ENCODE peak calls at places on chromosomes 5 and 9, in six cellular contexts. One of them, this sample, is unnamed.
A peak's percentile ranks its signal among the peaks of the same experiment; 100 is the strongest.

GRCh38 chr9:109115931-109116541 is 3.7 kb downstream of the TMEM245 start:
- DNase-seq in CD4-positive, alpha-beta T cell: no peak
- DNase-seq in fibroblast of lung: peak; percentile 51
- DNase-seq in right atrium auricular region: no peak
- DNase-seq in endothelial cell of umbilical vein: no peak
- DNase-seq in H1: no peak
- DNase-seq in this sample: no peak

GRCh38 chr5:141882594-141883183 is 4.5 kb upstream of the PCDH1 start:
- DNase-seq in right atrium auricular region: no peak
- DNase-seq in CD4-positive, alpha-beta T cell: no peak
- DNase-seq in H1: no peak
- DNase-seq in fibroblast of lung: no peak
- DNase-seq in endothelial cell of umbilical vein: no peak
- DNase-seq in this sample: no peak

GRCh38 chr5:17882760-17883488 is 248.7 kb downstream of the TAF11L14 start:
- DNase-seq in fibroblast of lung: no peak
- DNase-seq in H1: peak; percentile 13
- DNase-seq in right atrium auricular region: no peak
- DNase-seq in CD4-positive, alpha-beta T cell: no peak
- DNase-seq in endothelial cell of umbilical vein: no peak
- DNase-seq in this sample: no peak

GRCh38 chr5:132265336-132266030 is 8.0 kb downstream of the PDLIM4 start:
- DNase-seq in right atrium auricular region: peak; percentile 81
- DNase-seq in CD4-positive, alpha-beta T cell: no peak
- DNase-seq in H1: no peak
- DNase-seq in endothelial cell of umbilical vein: peak; percentile 98
- DNase-seq in fibroblast of lung: peak; percentile 94
- DNase-seq in this sample: peak; percentile 80

GRCh38 chr5:91221917-91222316 is 161.2 kb downstream of the ARRDC3 start:
- DNase-seq in fibroblast of lung: no peak
- DNase-seq in H1: no peak
- DNase-seq in endothelial cell of umbilical vein: no peak
- DNase-seq in right atrium auricular region: no peak
- DNase-seq in CD4-positive, alpha-beta T cell: no peak
- DNase-seq in this sample: peak; percentile 3

GRCh38 chr5:150299571-150300327 is 3.0 kb downstream of the ARSI start:
- DNase-seq in endothelial cell of umbilical vein: no peak
- DNase-seq in H1: no peak
- DNase-seq in CD4-positive, alpha-beta T cell: no peak
- DNase-seq in right atrium auricular region: no peak
- DNase-seq in fibroblast of lung: peak; percentile 76
- DNase-seq in this sample: no peak

GRCh38 chr5:150789943-150790611 is 11.5 kb downstream of the SMIM3 start:
- DNase-seq in CD4-positive, alpha-beta T cell: peak; percentile 48
- DNase-seq in endothelial cell of umbilical vein: peak; percentile 87
- DNase-seq in fibroblast of lung: peak; percentile 98
- DNase-seq in right atrium auricular region: peak; percentile 76
- DNase-seq in H1: no peak
- DNase-seq in this sample: peak; percentile 50

GRCh38 chr5:65961644-65962043 is 35.3 kb downstream of the ERBIN start:
- DNase-seq in fibroblast of lung: peak; percentile 57
- DNase-seq in CD4-positive, alpha-beta T cell: no peak
- DNase-seq in endothelial cell of umbilical vein: peak; percentile 22
- DNase-seq in H1: no peak
- DNase-seq in right atrium auricular region: no peak
- DNase-seq in this sample: no peak

GRCh38 chr5:173834070-173834771 is 53.9 kb upstream of the CPEB4 start:
- DNase-seq in right atrium auricular region: no peak
- DNase-seq in endothelial cell of umbilical vein: no peak
- DNase-seq in fibroblast of lung: no peak
- DNase-seq in CD4-positive, alpha-beta T cell: no peak
- DNase-seq in H1: no peak
- DNase-seq in this sample: no peak
- H3K27ac ChIP-seq in right atrium auricular region: no peak overlapping the region
- H3K27ac ChIP-seq in endothelial cell of umbilical vein: no peak overlapping the region
- H3K27ac ChIP-seq in fibroblast of lung: no peak overlapping the region
- H3K27ac ChIP-seq in CD4-positive, alpha-beta T cell: no peak overlapping the region
- H3K27ac ChIP-seq in H1: no peak overlapping the region
- H3K27ac ChIP-seq in this sample: no peak overlapping the region

DNA sequence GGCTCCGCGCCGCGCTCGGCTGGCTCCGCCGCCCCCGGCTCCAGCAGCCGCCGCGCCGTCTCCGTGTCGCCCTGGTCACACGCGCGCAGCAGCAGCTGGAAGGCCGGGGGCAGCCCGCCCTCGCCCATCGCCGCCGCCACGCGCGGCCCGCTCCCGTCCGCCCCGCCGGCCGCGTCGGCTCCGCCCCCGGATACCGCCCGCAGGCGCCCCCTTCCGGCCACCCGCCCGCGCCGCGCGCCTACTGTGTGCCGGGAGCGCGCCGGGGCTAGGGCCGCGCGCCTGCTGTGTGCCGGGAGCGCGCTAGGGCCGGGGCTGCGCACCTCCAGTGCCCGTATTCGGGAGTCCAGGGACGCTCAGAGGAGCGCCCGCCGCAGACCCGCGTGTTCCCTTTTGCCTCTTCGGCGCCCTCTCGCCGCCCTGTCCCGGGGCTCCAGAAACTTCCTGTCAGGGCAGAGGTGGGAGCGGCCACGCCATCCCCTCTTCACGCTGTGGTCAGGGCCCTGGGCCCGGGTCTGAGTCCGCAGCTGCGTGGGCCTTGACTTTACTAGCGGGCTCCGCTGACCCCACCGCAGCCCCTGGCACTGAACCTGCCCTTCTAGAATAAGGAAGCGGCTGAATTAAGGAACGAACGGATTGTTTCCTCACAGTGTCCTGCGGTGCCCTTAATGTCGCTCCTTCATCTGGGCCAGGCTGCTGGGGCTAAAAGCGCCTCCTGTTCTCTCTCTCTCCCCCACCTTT is at the start of gene ANKS6:
- DNase-seq in H1: no peak
- DNase-seq in endothelial cell of umbilical vein: peak; percentile 60
- DNase-seq in fibroblast of lung: peak; percentile 71
- DNase-seq in right atrium auricular region: peak; percentile 69
- DNase-seq in CD4-positive, alpha-beta T cell: peak; percentile 85
- DNase-seq in this sample: peak; percentile 76
- H3K27ac ChIP-seq in H1: no peak within 1 kb of the TSS
- H3K27ac ChIP-seq in endothelial cell of umbilical vein: peak within 1 kb of the TSS; percentile 32
- H3K27ac ChIP-seq in fibroblast of lung: no peak within 1 kb of the TSS
- H3K27ac ChIP-seq in right atrium auricular region: peak within 1 kb of the TSS; percentile 75
- H3K27ac ChIP-seq in CD4-positive, alpha-beta T cell: peak within 1 kb of the TSS; percentile 31
- H3K27ac ChIP-seq in this sample: peak within 1 kb of the TSS; percentile 64

DNA sequence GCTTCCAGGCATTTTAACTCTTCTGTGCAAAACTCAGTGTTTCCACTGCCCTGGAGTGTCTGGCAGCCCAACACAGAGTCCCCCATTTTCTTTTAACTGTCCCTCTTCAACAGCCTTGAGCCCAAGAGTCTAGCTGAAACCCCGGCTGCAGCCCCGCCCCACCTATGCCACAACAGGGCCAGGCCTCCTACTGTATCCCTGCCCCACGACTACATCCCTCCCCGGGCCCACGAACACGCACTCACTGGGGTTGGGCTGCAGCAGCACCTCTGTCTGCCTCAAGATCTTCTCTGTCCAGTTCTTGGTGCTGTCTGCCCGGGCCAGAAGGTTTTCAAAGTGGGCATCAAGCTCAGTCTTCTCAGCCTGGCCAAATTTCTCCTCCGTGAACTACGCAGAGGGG is 6.1 kb downstream of the SH3GLB2 start:
- DNase-seq in fibroblast of lung: no peak
- DNase-seq in right atrium auricular region: no peak
- DNase-seq in endothelial cell of umbilical vein: no peak
- DNase-seq in CD4-positive, alpha-beta T cell: no peak
- DNase-seq in H1: no peak
- DNase-seq in this sample: no peak
- H3K27ac ChIP-seq in fibroblast of lung: no peak overlapping the region
- H3K27ac ChIP-seq in right atrium auricular region: no peak overlapping the region
- H3K27ac ChIP-seq in endothelial cell of umbilical vein: no peak overlapping the region
- H3K27ac ChIP-seq in CD4-positive, alpha-beta T cell: no peak overlapping the region
- H3K27ac ChIP-seq in H1: no peak overlapping the region
- H3K27ac ChIP-seq in this sample: no peak overlapping the region

DNA sequence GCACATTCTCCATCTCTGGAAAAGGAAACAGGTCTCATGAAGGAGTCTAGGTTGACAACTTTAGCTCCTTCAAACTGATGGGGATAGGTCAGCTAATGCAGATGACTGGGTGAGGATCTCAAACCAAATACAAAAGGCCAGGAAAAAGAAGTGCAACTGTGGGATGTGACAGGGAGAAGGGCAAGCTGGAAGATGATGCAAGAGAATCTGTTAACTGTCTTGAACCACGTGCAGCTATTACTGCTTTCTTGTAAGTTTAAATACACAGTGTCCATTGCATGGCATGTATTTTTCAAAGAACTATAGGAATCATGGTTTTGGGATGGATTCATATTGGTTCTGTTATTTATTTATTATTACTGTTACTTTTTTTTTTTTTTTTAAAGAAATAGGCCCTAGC is 331.8 kb downstream of the NDUFS4 start:
- DNase-seq in fibroblast of lung: peak; percentile 46
- DNase-seq in right atrium auricular region: no peak
- DNase-seq in CD4-positive, alpha-beta T cell: no peak
- DNase-seq in H1: no peak
- DNase-seq in endothelial cell of umbilical vein: no peak
- DNase-seq in this sample: no peak
- H3K27ac ChIP-seq in fibroblast of lung: no peak overlapping the region
- H3K27ac ChIP-seq in right atrium auricular region: no peak overlapping the region
- H3K27ac ChIP-seq in CD4-positive, alpha-beta T cell: no peak overlapping the region
- H3K27ac ChIP-seq in H1: no peak overlapping the region
- H3K27ac ChIP-seq in endothelial cell of umbilical vein: no peak overlapping the region
- H3K27ac ChIP-seq in this sample: no peak overlapping the region

GRCh38 chr5:54311178-54311811 is 922 bp upstream of the ARL15 start:
- DNase-seq in H1: no peak
- DNase-seq in CD4-positive, alpha-beta T cell: no peak
- DNase-seq in right atrium auricular region: no peak
- DNase-seq in endothelial cell of umbilical vein: peak; percentile 62
- DNase-seq in fibroblast of lung: peak; percentile 47
- DNase-seq in this sample: peak; percentile 31
- H3K27ac ChIP-seq in H1: no peak overlapping the region
- H3K27ac ChIP-seq in CD4-positive, alpha-beta T cell: peak overlapping the region; percentile 42
- H3K27ac ChIP-seq in right atrium auricular region: peak overlapping the region; percentile 84
- H3K27ac ChIP-seq in endothelial cell of umbilical vein: peak overlapping the region; percentile 42
- H3K27ac ChIP-seq in fibroblast of lung: peak overlapping the region; percentile 85
- H3K27ac ChIP-seq in this sample: no peak overlapping the region

GRCh38 chr5:97536683-97537082 is 353.6 kb upstream of the RIOK2 start:
- DNase-seq in right atrium auricular region: no peak
- DNase-seq in CD4-positive, alpha-beta T cell: no peak
- DNase-seq in fibroblast of lung: no peak
- DNase-seq in H1: no peak
- DNase-seq in endothelial cell of umbilical vein: no peak
- DNase-seq in this sample: no peak

GRCh38 chr5:97538916-97539315 is 355.9 kb upstream of the RIOK2 start:
- DNase-seq in fibroblast of lung: no peak
- DNase-seq in endothelial cell of umbilical vein: peak; percentile 25
- DNase-seq in CD4-positive, alpha-beta T cell: no peak
- DNase-seq in right atrium auricular region: no peak
- DNase-seq in H1: no peak
- DNase-seq in this sample: no peak

GRCh38 chr5:97531549-97531948 is 348.5 kb upstream of the RIOK2 start:
- DNase-seq in fibroblast of lung: no peak
- DNase-seq in right atrium auricular region: no peak
- DNase-seq in H1: no peak
- DNase-seq in CD4-positive, alpha-beta T cell: no peak
- DNase-seq in endothelial cell of umbilical vein: no peak
- DNase-seq in this sample: no peak

GRCh38 chr5:97529354-97529753 is 346.3 kb upstream of the RIOK2 start:
- DNase-seq in CD4-positive, alpha-beta T cell: no peak
- DNase-seq in fibroblast of lung: no peak
- DNase-seq in right atrium auricular region: no peak
- DNase-seq in endothelial cell of umbilical vein: no peak
- DNase-seq in H1: no peak
- DNase-seq in this sample: no peak

DNA sequence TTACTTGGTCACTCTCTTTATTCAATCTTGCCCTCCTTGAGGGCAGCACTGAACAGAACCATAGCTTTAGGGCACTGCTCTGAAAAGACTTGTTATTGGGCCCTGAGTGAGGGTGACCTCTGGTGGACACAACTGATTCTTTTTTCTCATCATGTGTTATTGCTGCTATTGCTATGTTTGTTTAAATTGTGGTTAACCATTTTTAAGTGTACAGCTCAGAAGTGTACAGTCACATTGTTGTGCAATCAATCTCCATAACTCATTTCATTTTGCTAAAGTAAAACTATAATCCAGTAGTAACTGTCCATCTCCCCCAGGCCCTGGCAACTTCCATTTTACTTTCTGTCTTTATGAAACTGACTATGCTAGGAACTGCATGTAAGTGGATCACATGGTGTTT is 351.1 kb upstream of the RIOK2 start:
- DNase-seq in H1: no peak
- DNase-seq in fibroblast of lung: peak; percentile 97
- DNase-seq in CD4-positive, alpha-beta T cell: no peak
- DNase-seq in endothelial cell of umbilical vein: peak; percentile 75
- DNase-seq in right atrium auricular region: no peak
- DNase-seq in this sample: peak; percentile 56
- H3K27ac ChIP-seq in H1: no peak overlapping the region
- H3K27ac ChIP-seq in fibroblast of lung: no peak overlapping the region
- H3K27ac ChIP-seq in CD4-positive, alpha-beta T cell: no peak overlapping the region
- H3K27ac ChIP-seq in endothelial cell of umbilical vein: no peak overlapping the region
- H3K27ac ChIP-seq in right atrium auricular region: no peak overlapping the region
- H3K27ac ChIP-seq in this sample: no peak overlapping the region

GRCh38 chr9:107738789-107739188 is 249.2 kb upstream of the KLF4 start:
- DNase-seq in H1: no peak
- DNase-seq in right atrium auricular region: no peak
- DNase-seq in fibroblast of lung: peak; percentile 21
- DNase-seq in endothelial cell of umbilical vein: no peak
- DNase-seq in CD4-positive, alpha-beta T cell: no peak
- DNase-seq in this sample: no peak

GRCh38 chr9:107737610-107737986 is 248.0 kb upstream of the KLF4 start:
- DNase-seq in CD4-positive, alpha-beta T cell: no peak
- DNase-seq in H1: no peak
- DNase-seq in fibroblast of lung: no peak
- DNase-seq in right atrium auricular region: no peak
- DNase-seq in endothelial cell of umbilical vein: no peak
- DNase-seq in this sample: no peak

GRCh38 chr9:107740088-107740980 is 250.8 kb upstream of the KLF4 start:
- DNase-seq in H1: no peak
- DNase-seq in fibroblast of lung: peak; percentile 76
- DNase-seq in right atrium auricular region: peak; percentile 84
- DNase-seq in CD4-positive, alpha-beta T cell: no peak
- DNase-seq in endothelial cell of umbilical vein: no peak
- DNase-seq in this sample: no peak

GRCh38 chr9:107739601-107740082 is 250.1 kb upstream of the KLF4 start:
- DNase-seq in H1: no peak
- DNase-seq in endothelial cell of umbilical vein: no peak
- DNase-seq in CD4-positive, alpha-beta T cell: no peak
- DNase-seq in right atrium auricular region: peak; percentile 77
- DNase-seq in fibroblast of lung: peak; percentile 91
- DNase-seq in this sample: no peak

GRCh38 chr9:107737987-107738743 is 248.6 kb upstream of the KLF4 start:
- DNase-seq in H1: no peak
- DNase-seq in CD4-positive, alpha-beta T cell: no peak
- DNase-seq in right atrium auricular region: peak; percentile 91
- DNase-seq in fibroblast of lung: peak; percentile 93
- DNase-seq in endothelial cell of umbilical vein: peak; percentile 44
- DNase-seq in this sample: no peak
- H3K27ac ChIP-seq in H1: no peak overlapping the region
- H3K27ac ChIP-seq in CD4-positive, alpha-beta T cell: no peak overlapping the region
- H3K27ac ChIP-seq in right atrium auricular region: peak overlapping the region; percentile 76
- H3K27ac ChIP-seq in fibroblast of lung: peak overlapping the region; percentile 97
- H3K27ac ChIP-seq in endothelial cell of umbilical vein: no peak overlapping the region
- H3K27ac ChIP-seq in this sample: peak overlapping the region; percentile 55

GRCh38 chr9:96626912-96627311 is 7.3 kb upstream of the CDC14B start:
- DNase-seq in CD4-positive, alpha-beta T cell: no peak
- DNase-seq in fibroblast of lung: no peak
- DNase-seq in endothelial cell of umbilical vein: no peak
- DNase-seq in right atrium auricular region: no peak
- DNase-seq in H1: no peak
- DNase-seq in this sample: no peak
- H3K27ac ChIP-seq in CD4-positive, alpha-beta T cell: no peak overlapping the region
- H3K27ac ChIP-seq in fibroblast of lung: peak overlapping the region; percentile 8
- H3K27ac ChIP-seq in endothelial cell of umbilical vein: no peak overlapping the region
- H3K27ac ChIP-seq in right atrium auricular region: no peak overlapping the region
- H3K27ac ChIP-seq in H1: no peak overlapping the region
- H3K27ac ChIP-seq in this sample: no peak overlapping the region